ENCODE peak calls at places on chromosomes 6 and 20, in four cellular contexts. X is RWPE1, Z is KBM-7, T is heart right ventricle. I is an unnamed sample.

GRCh38 chr6:2763345-2763841 is 1.8 kb upstream of the WRNIP1 start:
- DNase-seq in X (no peak), Z (no peak), T (peak; percentile 67), I (peak; percentile 36)

GRCh38 chr6:116447496-116448011 is 13.6 kb upstream of the CALHM6 start:
- DNase-seq in X (no peak), Z (peak; percentile 55), T (no peak), I (no peak)

GRCh38 chr6:4351506-4351852 is 216.1 kb upstream of the ECI2 start:
- DNase-seq in X (no peak), Z (no peak), T (no peak), I (no peak)

GRCh38 chr6:161436106-161436876 is 162.4 kb upstream of the AGPAT4 start:
- DNase-seq in X (no peak), Z (no peak), T (no peak), I (no peak)

GRCh38 chr6:42147138-42147562 is 4.7 kb upstream of the C6orf132 start:
- DNase-seq in X (no peak), Z (no peak), T (no peak), I (no peak)

GRCh38 chr6:30326446-30327231 is at the start of gene TRIM39:
- DNase-seq in X (peak; percentile 91), Z (peak; percentile 85), T (peak; percentile 88), I (peak; percentile 89)

GRCh38 chr6:99064769-99065168 is 117.0 kb upstream of the FBXL4 start:
- DNase-seq in X (no peak), Z (no peak), T (no peak), I (no peak)

GRCh38 chr6:113082691-113083090 is 735.6 kb downstream of the RFPL4B start:
- DNase-seq in X (no peak), Z (no peak), T (no peak), I (no peak)

GRCh38 chr6:15495375-15495901 is 167.4 kb downstream of the DTNBP1 start:
- DNase-seq in X (no peak), Z (no peak), T (peak; percentile 67), I (no peak)

GRCh38 chr20:38209736-38210405 is 44.8 kb upstream of the TGM2 start:
- DNase-seq in X (no peak), Z (no peak), T (no peak), I (no peak)

GRCh38 chr6:19301980-19302379 is 535.2 kb upstream of the ID4 start:
- DNase-seq in X (peak; percentile 30), Z (no peak), T (no peak), I (no peak)

GRCh38 chr6:158049055-158050028 is 67.7 kb downstream of the SYNJ2 start:
- DNase-seq in X (peak; percentile 20), Z (no peak), T (no peak), I (no peak)

GRCh38 chr6:67933278-67933677 is 701.8 kb upstream of the ADGRB3 start:
- DNase-seq in X (no peak), Z (no peak), T (no peak), I (no peak)

GRCh38 chr6:125839879-125840278 is 49.1 kb downstream of the NCOA7 start:
- DNase-seq in X (no peak), Z (no peak), T (no peak), I (no peak)

GRCh38 chr20:45779011-45779915 is 12.4 kb downstream of the WFDC3 start:
- DNase-seq in X (peak; percentile 99), Z (no peak), T (peak; percentile 64), I (peak; percentile 95)